ENCODE peak calls at places on chromosomes 11 and 22, in four cellular contexts. Q is K562, Z is GM12891, E is GM12878. V is an unnamed sample.

GRCh38 chr11:122655527-122656072 is at the start of gene UBASH3B:
- DNase-seq in Z (peak), E (no peak), Q (peak), V (peak)

GRCh38 chr11:40388097-40388818 is 1071.2 kb downstream of the LRRC4C start:
- DNase-seq in E (no peak), Z (no peak), Q (no peak), V (no peak)

GRCh38 chr11:9120659-9121350 is 29.4 kb upstream of the SCUBE2 start:
- DNase-seq in E (no peak), Z (no peak), Q (peak), V (no peak)

GRCh38 chr22:32920032-32920628 is 118.6 kb downstream of the TIMP3 start:
- DNase-seq in Q (no peak), Z (no peak), E (no peak), V (peak)

GRCh38 chr11:11074686-11075370 is 217.0 kb upstream of the ZBED5 start:
- DNase-seq in Z (no peak), Q (no peak), E (no peak), V (no peak)

GRCh38 chr22:41636467-41636866 is 15.4 kb downstream of the XRCC6 start:
- DNase-seq in Z (no peak), Q (no peak), E (no peak), V (no peak)

GRCh38 chr22:37501176-37501609 is 15.0 kb upstream of the MFNG start:
- DNase-seq in E (no peak), Q (no peak), Z (no peak), V (no peak)

GRCh38 chr11:122709042-122709760 is 53.7 kb downstream of the UBASH3B start:
- DNase-seq in Z (no peak), E (no peak), Q (no peak), V (no peak)

GRCh38 chr11:114395776-114396175 is 4.5 kb downstream of the C11orf71 start:
- DNase-seq in E (no peak), Q (peak), Z (no peak), V (no peak)

GRCh38 chr11:73625690-73626318 is 20.6 kb upstream of the PLEKHB1 start:
- DNase-seq in E (peak), Q (peak), Z (peak), V (peak)

GRCh38 chr22:37526376-37526775 is 7.2 kb upstream of the CARD10 start:
- DNase-seq in Q (no peak), E (no peak), Z (no peak), V (no peak)

GRCh38 chr11:125404136-125404810 is 91.8 kb downstream of the FEZ1 start:
- DNase-seq in Q (no peak), Z (no peak), E (no peak), V (no peak)

GRCh38 chr22:25366408-25366807 is 147.0 kb downstream of the CRYBB2 start:
- DNase-seq in Z (no peak), Q (no peak), E (no peak), V (no peak)

GRCh38 chr11:13567551-13567950 is 71.8 kb upstream of the PTH start:
- DNase-seq in E (no peak), Q (no peak), Z (no peak), V (no peak)

GRCh38 chr11:57709802-57710367 is 2.1 kb downstream of the MED19 start:
- DNase-seq in Z (no peak), E (no peak), Q (no peak), V (no peak)

GRCh38 chr11:57711414-57712255 is at the start of gene MED19:
- DNase-seq in E (peak), Z (peak), Q (peak), V (peak)

GRCh38 chr11:57712256-57713150 is at the start of gene TMX2:
- DNase-seq in Z (peak), Q (peak), E (peak), V (peak)

GRCh38 chr11:57713849-57714248 is 1.5 kb downstream of the TMX2 start:
- DNase-seq in Q (no peak), E (no peak), Z (no peak), V (no peak)
- TF ChIP-seq SPI1 in Q (no peak), E (no peak), Z (no peak), V (no peak)

GRCh38 chr22:46356496-46357185 is 21.1 kb downstream of the TRMU start:
- DNase-seq in Q (no peak), Z (no peak), E (no peak), V (no peak)

GRCh38 chr22:46355369-46355995 is 20.0 kb downstream of the TRMU start:
- DNase-seq in Z (peak), Q (peak), E (no peak), V (no peak)

GRCh38 chr22:46357186-46357500 is 21.6 kb downstream of the TRMU start:
- DNase-seq in Q (no peak), E (no peak), Z (no peak), V (no peak)

GRCh38 chr22:46354993-46355305 is 19.4 kb downstream of the TRMU start:
- DNase-seq in Z (no peak), E (no peak), Q (no peak), V (no peak)

DNA sequence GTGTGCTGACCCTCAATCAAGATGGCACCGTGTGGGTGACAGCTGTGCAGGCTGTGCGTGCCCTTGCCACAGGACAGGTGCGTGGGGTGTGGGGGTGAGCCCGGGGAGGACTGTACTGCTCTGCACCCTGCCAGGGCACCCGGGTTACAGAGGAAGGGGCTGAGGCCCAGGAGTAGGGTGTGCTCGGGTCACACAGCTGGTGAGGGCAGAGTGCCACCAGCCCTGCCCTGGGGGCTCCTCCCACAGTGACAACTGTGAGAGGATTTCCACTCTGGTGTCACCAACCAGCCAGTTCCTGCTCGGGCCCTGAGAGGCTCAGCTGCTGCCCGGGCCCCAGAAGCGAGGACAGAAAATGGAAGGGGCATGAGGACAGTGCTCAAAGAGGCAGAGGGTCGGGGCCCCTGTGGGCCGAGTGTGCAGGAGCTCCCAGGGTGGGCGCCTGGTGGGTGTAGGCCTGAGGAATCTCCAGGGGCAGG is 20.5 kb downstream of the TRMU start:
- DNase-seq in E (no peak), Q (no peak), Z (no peak), V (no peak)
- TF ChIP-seq SPI1 in E (no peak), Q (no peak), Z (no peak), V (no peak)

GRCh38 chr22:19997561-19998231 is 18.9 kb downstream of the ARVCF start:
- DNase-seq in Z (no peak), E (no peak), Q (no peak), V (no peak)
- TF ChIP-seq SPI1 in Z (no peak), E (no peak), Q (no peak), V (no peak)

GRCh38 chr22:47121791-47122190 is 359.3 kb downstream of the TBC1D22A start:
- DNase-seq in E (no peak), Q (no peak), Z (no peak), V (no peak)
- TF ChIP-seq SPI1 in E (no peak), Q (no peak), Z (no peak), V (no peak)

DNA sequence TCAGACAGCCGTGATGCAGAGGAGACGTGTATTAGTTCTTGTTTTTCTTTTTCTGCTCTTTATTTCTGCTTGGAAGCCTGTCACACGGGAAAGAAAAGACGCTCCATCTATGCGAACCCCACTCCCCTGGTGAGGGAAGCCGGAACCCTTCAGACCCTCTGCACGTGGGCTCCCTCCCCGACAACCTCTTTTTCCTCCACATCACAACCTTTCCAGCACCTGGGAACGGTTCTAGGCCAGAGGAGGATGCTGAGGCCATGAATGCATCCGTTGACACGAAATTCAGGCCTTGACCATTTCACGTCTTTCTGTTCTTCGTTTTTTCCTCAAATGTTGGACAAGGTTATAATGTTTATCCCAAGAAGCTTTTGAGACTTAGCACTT is 85.3 kb upstream of the WNT7B start:
- DNase-seq in E (no peak), Z (no peak), Q (no peak), V (no peak)
- TF ChIP-seq SPI1 in E (no peak), Z (no peak), Q (no peak), V (no peak)